ENCODE peak calls at places on chromosomes 1 and 21, in four cellular contexts. N, J, W and L are unnamed samples.

GRCh38 chr1:46114925-46115603 is 17.4 kb downstream of the PIK3R3 start:
- DNase-seq in N (no peak), J (no peak), W (no peak), L (no peak)

GRCh38 chr1:234745844-234746797 is 136.1 kb upstream of the IRF2BP2 start:
- DNase-seq in N (peak), J (no peak), W (no peak), L (peak)

GRCh38 chr21:45923146-45923545 is 58.4 kb upstream of the COL6A1 start:
- DNase-seq in N (peak), J (peak), W (peak), L (peak)

GRCh38 chr1:61332796-61333195 is 250.4 kb downstream of the NFIA start:
- DNase-seq in N (no peak), J (no peak), W (no peak), L (no peak)

GRCh38 chr1:206591236-206591635 is 21.0 kb downstream of the EIF2D start:
- DNase-seq in N (no peak), J (no peak), W (no peak), L (no peak)

GRCh38 chr1:226641671-226642231 is 93.2 kb downstream of the STUM start:
- DNase-seq in N (no peak), J (no peak), W (no peak), L (no peak)

GRCh38 chr1:951364-951763 is 7.7 kb downstream of the NOC2L start:
- DNase-seq in N (no peak), J (no peak), W (peak), L (no peak)

GRCh38 chr1:2395245-2395644 is 3.6 kb downstream of the RER1 start:
- DNase-seq in N (peak), J (no peak), W (no peak), L (no peak)

GRCh38 chr1:116986531-116987255 is 14.9 kb upstream of the CD101 start:
- DNase-seq in N (peak), J (no peak), W (peak), L (no peak)

GRCh38 chr1:10185759-10186158 is 24.6 kb upstream of the KIF1B start:
- DNase-seq in N (no peak), J (no peak), W (no peak), L (no peak)

GRCh38 chr1:109509176-109510134 is at the start of gene AMIGO1:
- DNase-seq in N (peak), J (no peak), W (peak), L (peak)

GRCh38 chr21:39094847-39095525 is 88.3 kb downstream of the PSMG1 start:
- DNase-seq in N (peak), J (peak), W (no peak), L (no peak)

GRCh38 chr1:27876341-27877114 is 4.2 kb downstream of the THEMIS2 start:
- DNase-seq in N (no peak), J (no peak), W (no peak), L (no peak)

GRCh38 chr1:85319931-85320330 is 43.5 kb upstream of the BCL10 start:
- DNase-seq in N (no peak), J (no peak), W (no peak), L (no peak)

GRCh38 chr1:85319488-85319887 is 43.1 kb upstream of the BCL10 start:
- DNase-seq in N (no peak), J (no peak), W (no peak), L (no peak)

GRCh38 chr1:85320371-85321131 is 44.1 kb upstream of the BCL10 start:
- DNase-seq in N (no peak), J (no peak), W (no peak), L (no peak)

GRCh38 chr1:85322655-85323054 is 46.2 kb upstream of the BCL10 start:
- DNase-seq in N (no peak), J (no peak), W (no peak), L (no peak)

DNA sequence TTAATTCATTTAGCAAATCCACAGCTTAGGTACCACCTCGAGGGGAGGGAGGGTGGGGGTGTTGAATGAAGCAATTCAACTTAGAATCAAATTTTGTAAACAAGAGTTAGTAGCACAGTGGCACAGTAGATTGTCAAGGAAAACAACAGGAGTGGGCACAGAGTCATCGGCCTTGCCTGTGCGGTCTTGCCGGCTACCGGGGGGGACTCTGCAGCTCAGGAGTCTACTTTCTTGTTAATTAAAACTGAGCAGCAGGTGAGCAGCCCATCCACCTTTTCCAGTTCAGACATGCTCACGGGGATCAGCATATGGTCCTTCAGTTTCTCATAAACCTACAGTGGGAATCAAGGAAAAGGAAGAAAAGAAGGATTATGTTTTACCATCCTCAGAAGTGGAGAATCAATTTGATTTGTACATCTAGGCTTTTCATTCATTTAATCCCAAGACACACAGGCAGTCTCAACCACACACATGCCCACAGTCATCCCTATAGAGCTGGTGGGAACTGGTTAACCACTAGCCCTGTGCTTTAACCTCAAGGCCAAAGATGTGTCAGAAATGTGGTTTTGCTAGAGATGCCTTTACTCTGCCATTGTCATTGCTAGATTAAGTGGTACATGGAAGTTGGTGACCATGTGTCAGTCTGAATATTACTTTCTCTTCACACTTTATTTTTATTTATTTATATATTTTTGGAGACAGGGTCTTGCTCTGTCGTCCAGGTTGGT is 45.0 kb upstream of the BCL10 start:
- DNase-seq in N (no peak), J (no peak), W (no peak), L (no peak)
- TF ChIP-seq FOXJ3 in N (no peak), J (no peak), W (no peak), L (no peak)

DNA sequence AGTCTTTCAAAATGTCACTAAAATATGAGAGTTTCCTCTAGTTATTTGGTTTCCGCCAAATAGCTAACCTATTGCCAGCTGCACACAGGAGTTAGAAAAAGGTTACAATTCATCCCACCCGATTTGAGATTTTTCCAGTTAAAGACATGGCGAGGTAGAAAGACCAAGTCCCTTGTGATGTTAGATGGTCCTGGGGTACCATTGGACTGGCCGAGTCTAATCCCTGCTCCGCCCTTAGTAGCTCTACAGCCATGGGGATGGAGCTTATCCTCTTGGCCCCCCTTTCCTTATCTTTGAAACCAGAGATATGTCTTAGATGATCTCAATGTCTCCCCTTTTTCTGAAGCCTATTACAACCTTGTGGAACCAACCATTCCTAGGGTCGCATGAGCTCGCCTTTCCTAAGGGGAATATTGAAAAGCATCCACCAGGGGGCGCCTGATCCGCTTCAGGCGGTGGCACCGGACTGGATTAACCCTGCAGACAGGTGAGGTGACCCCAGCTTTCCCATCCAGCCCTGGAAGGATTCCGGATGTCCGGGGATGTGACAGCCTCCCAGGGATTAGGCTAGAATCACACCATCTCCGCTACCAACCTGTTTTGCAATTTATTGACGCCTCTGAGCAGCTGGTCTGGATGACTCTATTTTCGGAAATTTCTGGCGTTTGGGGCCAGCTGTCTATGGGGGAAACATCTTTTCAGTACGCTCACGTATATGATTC is 68.3 kb upstream of the SIM2 start:
- DNase-seq in N (peak), J (peak), W (peak), L (peak)
- TF ChIP-seq MAX in N (no peak), J (no peak), W (no peak), L (no peak)

GRCh38 chr1:246161626-246162025 is 345.5 kb downstream of the SMYD3 start:
- DNase-seq in N (no peak), J (no peak), W (no peak), L (no peak)
- TF ChIP-seq FOXJ3 in N (no peak), J (no peak), W (no peak), L (no peak)

DNA sequence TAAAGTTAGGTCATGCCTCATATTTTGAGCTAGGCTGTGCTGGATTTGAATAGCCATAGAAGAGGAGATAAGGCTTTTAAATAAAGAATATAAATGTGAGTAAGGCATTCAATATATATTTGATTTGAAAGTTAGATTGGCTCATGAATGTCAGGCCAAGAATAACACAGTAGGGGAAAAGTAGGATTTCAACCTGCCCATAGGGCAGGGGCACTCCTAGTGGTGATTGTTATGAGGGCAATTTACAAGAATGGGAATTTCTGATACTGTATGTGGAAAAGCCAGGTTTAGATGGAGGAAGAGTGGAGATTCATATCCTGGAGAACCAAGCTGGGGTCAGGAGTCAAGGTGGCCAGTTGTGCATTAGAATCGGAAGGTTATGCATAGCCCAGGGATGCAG is 74.9 kb downstream of the DNAH14 start:
- DNase-seq in N (no peak), J (no peak), W (no peak), L (peak)
- TF ChIP-seq MAX in N (no peak), J (no peak), W (no peak), L (no peak)

GRCh38 chr1:159924791-159925712 is at the start of gene TAGLN2:
- DNase-seq in N (peak), J (peak), W (peak), L (peak)

GRCh38 chr1:159923203-159924024 is 1.9 kb downstream of the TAGLN2 start:
- DNase-seq in N (peak), J (peak), W (peak), L (no peak)

GRCh38 chr1:159922499-159923202 is 2.7 kb downstream of the TAGLN2 start:
- DNase-seq in N (peak), J (no peak), W (no peak), L (peak)

GRCh38 chr1:159925713-159926066 is 383 bp upstream of the TAGLN2 start:
- DNase-seq in N (peak), J (no peak), W (no peak), L (peak)

GRCh38 chr1:159924025-159924790 is 1.1 kb downstream of the TAGLN2 start:
- DNase-seq in N (peak), J (peak), W (no peak), L (peak)
- TF ChIP-seq FOXJ3 in N (no peak), J (no peak), W (no peak), L (no peak)

GRCh38 chr1:94922756-94923465 is 4.0 kb downstream of the CNN3 start:
- DNase-seq in N (no peak), J (no peak), W (no peak), L (no peak)
- TF ChIP-seq MAX in N (no peak), J (no peak), W (no peak), L (no peak)